ENCODE peak calls at places on chromosome 17, in seven cellular contexts. Y is stomach, J is psoas muscle, S is sigmoid colon, Q is mucosa of descending colon, P is brain microvascular endothelial cell, V is nephron progenitor cell. K is an unnamed sample.

GRCh38 chr17:67421869-67422273 is 44.8 kb downstream of the PITPNC1 start:
- DNase-seq in Y (no peak), J (no peak), S (no peak), Q (peak; percentile 62), P (peak; percentile 81), V (no peak), K (no peak)

GRCh38 chr17:75340636-75341035 is 51.4 kb upstream of the SLC25A19 start:
- DNase-seq in Y (no peak), J (no peak), S (no peak), Q (no peak), P (no peak), V (no peak), K (no peak)

GRCh38 chr17:6085812-6086211 is 15.6 kb downstream of the WSCD1 start:
- DNase-seq in Y (peak; percentile 34), J (no peak), S (no peak), Q (no peak), P (no peak), V (no peak), K (no peak)

GRCh38 chr17:78599419-78599818 is 22.2 kb upstream of the DNAH17 start:
- DNase-seq in Y (no peak), J (no peak), S (no peak), Q (no peak), P (no peak), V (no peak), K (no peak)

GRCh38 chr17:27158390-27158789 is 135.5 kb upstream of the WSB1 start:
- DNase-seq in Y (no peak), J (no peak), S (no peak), Q (no peak), P (no peak), V (no peak), K (no peak)

GRCh38 chr17:32383926-32384434 is 34.0 kb downstream of the ZNF207 start:
- DNase-seq in Y (no peak), J (no peak), S (no peak), Q (no peak), P (no peak), V (no peak), K (no peak)

GRCh38 chr17:15262291-15263205 is 2.6 kb downstream of the PMP22 start:
- DNase-seq in Y (peak; percentile 63), J (peak; percentile 92), S (peak; percentile 98), Q (peak; percentile 86), P (no peak), V (peak; percentile 50), K (peak; percentile 87)

GRCh38 chr17:38598536-38598935 is 7.2 kb downstream of the SRCIN1 start:
- DNase-seq in Y (peak; percentile 82), J (no peak), S (no peak), Q (peak; percentile 74), P (peak; percentile 61), V (peak; percentile 81), K (peak; percentile 40)

GRCh38 chr17:37820313-37821024 is 75.6 kb upstream of the HNF1B start:
- DNase-seq in Y (no peak), J (no peak), S (no peak), Q (no peak), P (no peak), V (no peak), K (no peak)

GRCh38 chr17:40487371-40488020 is 13.9 kb downstream of the TNS4 start:
- DNase-seq in Y (no peak), J (no peak), S (no peak), Q (no peak), P (no peak), V (no peak), K (no peak)

GRCh38 chr17:26962255-26963162 is 331.4 kb upstream of the WSB1 start:
- DNase-seq in Y (no peak), J (no peak), S (no peak), Q (no peak), P (no peak), V (no peak), K (no peak)

GRCh38 chr17:61555127-61555531 is 35.9 kb downstream of the NACA2 start:
- DNase-seq in Y (no peak), J (no peak), S (no peak), Q (no peak), P (no peak), V (no peak), K (no peak)

GRCh38 chr17:77400445-77400870 is 259.7 kb downstream of the SEC14L1 start:
- DNase-seq in Y (peak; percentile 54), J (no peak), S (no peak), Q (no peak), P (peak; percentile 38), V (peak; percentile 54), K (peak; percentile 32)

GRCh38 chr17:62899349-62899748 is 66.7 kb upstream of the TANC2 start:
- DNase-seq in Y (no peak), J (no peak), S (no peak), Q (peak; percentile 5), P (no peak), V (no peak), K (no peak)

GRCh38 chr17:74864866-74865395 is 5.2 kb upstream of the GRIN2C start:
- DNase-seq in Y (peak; percentile 75), J (peak; percentile 75), S (peak; percentile 87), Q (peak; percentile 87), P (peak; percentile 60), V (peak; percentile 89), K (peak; percentile 78)

GRCh38 chr17:5608696-5609095 is 24.4 kb upstream of the NLRP1 start:
- DNase-seq in Y (no peak), J (no peak), S (no peak), Q (no peak), P (no peak), V (no peak), K (no peak)

GRCh38 chr17:17724991-17725852 is 44.0 kb downstream of the RAI1 start:
- DNase-seq in Y (no peak), J (no peak), S (no peak), Q (no peak), P (no peak), V (peak; percentile 88), K (peak; percentile 50)

GRCh38 chr17:5122586-5123342 is 6.9 kb downstream of the USP6 start:
- DNase-seq in Y (peak; percentile 24), J (peak; percentile 40), S (peak; percentile 68), Q (no peak), P (no peak), V (peak; percentile 49), K (peak; percentile 37)

GRCh38 chr17:6070895-6071511 is 824 bp downstream of the WSCD1 start:
- DNase-seq in Y (no peak), J (no peak), S (no peak), Q (peak; percentile 41), P (no peak), V (peak; percentile 55), K (no peak)

GRCh38 chr17:75876190-75876937 is 2.0 kb downstream of the TRIM47 start:
- DNase-seq in Y (peak; percentile 79), J (peak; percentile 47), S (peak; percentile 77), Q (peak; percentile 81), P (no peak), V (peak; percentile 36), K (peak; percentile 58)

GRCh38 chr17:62652251-62653001 is 25.0 kb downstream of the MRC2 start:
- DNase-seq in Y (peak; percentile 73), J (peak; percentile 76), S (peak; percentile 75), Q (peak; percentile 50), P (peak; percentile 47), V (peak; percentile 61), K (peak; percentile 65)

GRCh38 chr17:31631759-31632158 is 227.3 kb downstream of the COPRS start:
- DNase-seq in Y (no peak), J (no peak), S (no peak), Q (no peak), P (no peak), V (no peak), K (no peak)

GRCh38 chr17:40602445-40603443 is 37.5 kb upstream of the CCR7 start:
- DNase-seq in Y (no peak), J (no peak), S (peak; percentile 83), Q (no peak), P (no peak), V (no peak), K (no peak)

GRCh38 chr17:55691666-55692065 is 31.0 kb downstream of the TMEM100 start:
- DNase-seq in Y (no peak), J (no peak), S (no peak), Q (no peak), P (no peak), V (no peak), K (no peak)

GRCh38 chr17:30361766-30362279 is 16.9 kb upstream of the CPD start:
- DNase-seq in Y (no peak), J (no peak), S (no peak), Q (no peak), P (no peak), V (no peak), K (no peak)

GRCh38 chr17:68910256-68910705 is 44.9 kb downstream of the ABCA8 start:
- DNase-seq in Y (no peak), J (no peak), S (peak; percentile 70), Q (no peak), P (peak; percentile 1), V (no peak), K (peak; percentile 49)

DNA sequence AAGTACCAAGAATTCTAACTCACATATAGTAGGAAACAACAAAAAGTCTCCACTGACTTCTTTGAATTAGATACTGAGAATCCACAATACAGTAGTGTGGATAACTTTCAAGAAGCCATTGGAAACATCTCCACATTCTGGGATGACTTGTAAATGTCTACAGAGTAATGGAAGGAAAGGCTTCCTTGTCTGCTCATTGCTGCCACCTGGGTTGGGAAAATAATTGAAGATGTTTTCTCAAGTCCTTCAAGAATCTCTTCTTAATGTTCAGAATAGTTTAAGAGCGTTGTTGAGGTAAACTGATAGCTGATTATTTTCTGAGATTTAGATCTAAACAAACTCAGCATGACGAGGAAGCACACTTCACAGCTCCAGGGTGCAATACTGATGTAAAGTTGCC is 14.0 kb downstream of the CPSF4L start:
- DNase-seq in Y (no peak), J (no peak), S (no peak), Q (no peak), P (no peak), V (no peak), K (no peak)
- TF ChIP-seq CTCF in Y (no peak), J (peak; percentile 11), S (no peak), Q (no peak), P (peak; percentile 30), V (no peak), K (no peak)

GRCh38 chr17:3043737-3044365 is 19.6 kb downstream of the OR1D5 start:
- DNase-seq in Y (no peak), J (no peak), S (no peak), Q (no peak), P (no peak), V (no peak), K (no peak)
- TF ChIP-seq CTCF in Y (no peak), J (no peak), S (no peak), Q (no peak), P (peak; percentile 54), V (no peak), K (no peak)

GRCh38 chr17:7186241-7186640 is 7.1 kb upstream of the ASGR1 start:
- DNase-seq in Y (no peak), J (no peak), S (no peak), Q (no peak), P (no peak), V (no peak), K (no peak)
- TF ChIP-seq CTCF in Y (no peak), J (no peak), S (no peak), Q (no peak), P (peak; percentile 41), V (no peak), K (no peak)

DNA sequence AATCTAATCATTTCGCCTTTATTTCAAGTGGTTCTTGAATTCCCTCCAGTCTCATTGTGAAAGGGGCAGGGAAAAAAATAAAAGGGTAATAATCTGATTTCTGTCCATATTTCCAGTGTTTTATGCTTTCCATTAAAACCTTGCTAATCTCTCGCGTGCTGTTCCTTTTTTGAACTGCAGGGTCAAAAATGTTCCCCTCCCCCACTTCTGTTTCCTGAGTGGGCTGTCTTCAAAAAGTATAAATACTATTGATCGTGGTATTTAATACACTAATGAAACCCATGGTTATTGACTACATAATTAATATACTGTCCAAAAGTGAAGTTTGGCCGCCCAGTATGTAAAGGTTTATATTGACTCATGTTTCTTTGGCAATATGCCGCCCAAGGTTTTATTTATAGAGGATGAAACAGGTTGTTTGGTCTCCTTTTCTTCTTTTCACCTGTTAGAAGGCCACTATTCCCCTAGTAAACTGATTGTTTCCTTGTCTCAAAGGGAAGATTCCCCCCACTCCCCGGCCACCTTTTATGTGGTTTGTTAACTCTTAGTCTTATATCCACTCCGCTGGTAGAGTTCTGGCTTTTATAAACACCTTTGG is 69.7 kb downstream of the RPA1 start:
- DNase-seq in Y (no peak), J (no peak), S (no peak), Q (no peak), P (no peak), V (no peak), K (no peak)
- TF ChIP-seq CTCF in Y (no peak), J (peak; percentile 30), S (no peak), Q (no peak), P (peak; percentile 36), V (peak; percentile 23), K (no peak)

K was measured in ovary.